ENCODE peak calls at places on chromosomes 16 and 17, in four cellular contexts. M is tibial artery, L is sigmoid colon, P is psoas muscle. R is an unnamed sample.

GRCh38 chr17:7238418-7239090 is 703 bp downstream of the PHF23 start:
- DNase-seq in M (peak; percentile 42), L (peak; percentile 79), P (no peak), R (no peak)

GRCh38 chr17:47720754-47721533 is 12.1 kb upstream of the TBX21 start:
- DNase-seq in P (no peak), L (no peak), M (no peak), R (no peak)

GRCh38 chr17:63405741-63406261 is 40.3 kb downstream of the CYB561 start:
- DNase-seq in P (no peak), L (no peak), M (no peak), R (no peak)

GRCh38 chr17:77884967-77885641 is 73.4 kb upstream of the TNRC6C start:
- DNase-seq in L (no peak), P (no peak), M (no peak), R (no peak)

GRCh38 chr16:75025766-75026165 is 26.9 kb downstream of the ZNRF1 start:
- DNase-seq in P (no peak), M (no peak), L (no peak), R (no peak)

GRCh38 chr17:44353656-44354331 is 8.7 kb downstream of the GRN start:
- DNase-seq in L (no peak), M (no peak), P (no peak), R (no peak)

GRCh38 chr16:88706288-88706964 is at the start of the genes CTU2 and RNF166:
- DNase-seq in P (peak; percentile 94), M (peak; percentile 80), L (peak; percentile 95), R (peak; percentile 87)

GRCh38 chr17:50893183-50893993 is 27.2 kb upstream of the TOB1 start:
- DNase-seq in L (peak; percentile 92), M (no peak), P (no peak), R (no peak)

GRCh38 chr17:15112881-15113617 is 152.1 kb downstream of the PMP22 start:
- DNase-seq in L (no peak), M (no peak), P (no peak), R (no peak)

GRCh38 chr17:76546556-76547182 is 6.8 kb downstream of the PRCD start:
- DNase-seq in L (no peak), P (no peak), M (no peak), R (no peak)

GRCh38 chr16:75761111-75761510 is 34.8 kb upstream of the CPHXL start:
- DNase-seq in L (no peak), P (no peak), M (no peak), R (no peak)

GRCh38 chr17:34503804-34504203 is 75.6 kb upstream of the TMEM132E start:
- DNase-seq in L (no peak), M (peak; percentile 39), P (peak; percentile 16), R (no peak)

GRCh38 chr16:83602797-83603735 is 204.7 kb upstream of the HSBP1 start:
- DNase-seq in P (no peak), L (no peak), M (no peak), R (no peak)

GRCh38 chr17:79547586-79547985 is 63.3 kb downstream of the RBFOX3 start:
- DNase-seq in P (no peak), M (no peak), L (peak; percentile 51), R (no peak)
- H3K4me1 ChIP-seq in P (no peaks in the 10 kb centered on the region), M (no peaks in the 10 kb centered on the region), L (peaks cover 4% of the 10 kb centered on the region), R (no peaks in the 10 kb centered on the region)

GRCh38 chr16:17370233-17371013 is 100.3 kb downstream of the XYLT1 start:
- DNase-seq in L (no peak), P (no peak), M (no peak), R (no peak)

GRCh38 chr16:17368511-17368910 is 102.2 kb downstream of the XYLT1 start:
- DNase-seq in L (no peak), M (no peak), P (no peak), R (no peak)

GRCh38 chr16:17368951-17369350 is 101.8 kb downstream of the XYLT1 start:
- DNase-seq in M (no peak), L (no peak), P (no peak), R (no peak)

GRCh38 chr16:17371014-17371296 is 99.8 kb downstream of the XYLT1 start:
- DNase-seq in P (no peak), L (no peak), M (no peak), R (no peak)

GRCh38 chr16:17369441-17369951 is 101.3 kb downstream of the XYLT1 start:
- DNase-seq in P (no peak), M (peak; percentile 58), L (no peak), R (peak; percentile 42)
- H3K4me3 ChIP-seq in P (no peak overlapping the region), M (no peak overlapping the region), L (no peak overlapping the region), R (no peak overlapping the region)

GRCh38 chr16:10983175-10983558 is 38.8 kb downstream of the CLEC16A start:
- DNase-seq in L (no peak), P (no peak), M (no peak), R (no peak)

GRCh38 chr16:10982430-10983174 is 38.2 kb downstream of the CLEC16A start:
- DNase-seq in M (peak; percentile 56), P (peak; percentile 56), L (no peak), R (no peak)

GRCh38 chr16:10979717-10980601 is 35.6 kb downstream of the CLEC16A start:
- DNase-seq in L (peak; percentile 88), M (peak; percentile 67), P (peak; percentile 50), R (peak; percentile 64)

GRCh38 chr16:10980811-10981210 is 36.4 kb downstream of the CLEC16A start:
- DNase-seq in P (no peak), M (no peak), L (no peak), R (no peak)

DNA sequence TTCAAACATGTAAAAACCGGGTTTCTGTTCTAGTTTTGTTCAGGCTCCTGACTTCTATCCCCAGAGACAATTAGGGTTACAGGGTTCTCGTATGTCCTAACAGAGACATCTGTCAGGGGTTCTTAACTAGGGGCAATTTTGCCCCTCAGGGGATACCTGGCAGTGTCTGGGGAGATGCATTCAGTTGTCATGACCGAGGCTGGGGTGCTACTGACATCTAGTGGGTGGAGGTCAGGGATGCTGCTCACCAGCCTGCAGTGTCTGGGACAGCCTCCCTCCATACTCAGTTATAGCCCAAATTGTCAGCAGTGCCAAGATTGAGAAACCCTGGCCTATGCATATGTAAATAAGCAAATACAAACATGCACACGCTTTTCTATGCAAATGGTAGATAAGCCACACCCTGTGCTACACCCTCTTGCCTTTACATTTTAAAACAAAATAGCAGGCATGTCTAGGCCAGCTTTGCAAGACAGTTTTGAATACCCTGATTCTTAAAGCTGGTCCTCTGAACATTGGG is 37.4 kb downstream of the CLEC16A start:
- DNase-seq in M (no peak), L (no peak), P (no peak), R (no peak)
- H3K4me1 ChIP-seq in M (no peaks in the 10 kb centered on the region), L (peaks cover 23% of the 10 kb centered on the region), P (no peaks in the 10 kb centered on the region), R (peaks cover 7% of the 10 kb centered on the region)

GRCh38 chr16:66580605-66581209 is 1.4 kb downstream of the CMTM2 start:
- DNase-seq in P (no peak), M (peak; percentile 38), L (no peak), R (no peak)

GRCh38 chr16:66581246-66581952 is 2.1 kb downstream of the CMTM2 start:
- DNase-seq in L (no peak), M (no peak), P (no peak), R (no peak)

GRCh38 chr16:66574081-66574480 is 5.2 kb upstream of the CMTM2 start:
- DNase-seq in P (no peak), L (no peak), M (no peak), R (no peak)

GRCh38 chr16:66576306-66576705 is 3.0 kb upstream of the CMTM2 start:
- DNase-seq in L (no peak), M (no peak), P (no peak), R (no peak)

DNA sequence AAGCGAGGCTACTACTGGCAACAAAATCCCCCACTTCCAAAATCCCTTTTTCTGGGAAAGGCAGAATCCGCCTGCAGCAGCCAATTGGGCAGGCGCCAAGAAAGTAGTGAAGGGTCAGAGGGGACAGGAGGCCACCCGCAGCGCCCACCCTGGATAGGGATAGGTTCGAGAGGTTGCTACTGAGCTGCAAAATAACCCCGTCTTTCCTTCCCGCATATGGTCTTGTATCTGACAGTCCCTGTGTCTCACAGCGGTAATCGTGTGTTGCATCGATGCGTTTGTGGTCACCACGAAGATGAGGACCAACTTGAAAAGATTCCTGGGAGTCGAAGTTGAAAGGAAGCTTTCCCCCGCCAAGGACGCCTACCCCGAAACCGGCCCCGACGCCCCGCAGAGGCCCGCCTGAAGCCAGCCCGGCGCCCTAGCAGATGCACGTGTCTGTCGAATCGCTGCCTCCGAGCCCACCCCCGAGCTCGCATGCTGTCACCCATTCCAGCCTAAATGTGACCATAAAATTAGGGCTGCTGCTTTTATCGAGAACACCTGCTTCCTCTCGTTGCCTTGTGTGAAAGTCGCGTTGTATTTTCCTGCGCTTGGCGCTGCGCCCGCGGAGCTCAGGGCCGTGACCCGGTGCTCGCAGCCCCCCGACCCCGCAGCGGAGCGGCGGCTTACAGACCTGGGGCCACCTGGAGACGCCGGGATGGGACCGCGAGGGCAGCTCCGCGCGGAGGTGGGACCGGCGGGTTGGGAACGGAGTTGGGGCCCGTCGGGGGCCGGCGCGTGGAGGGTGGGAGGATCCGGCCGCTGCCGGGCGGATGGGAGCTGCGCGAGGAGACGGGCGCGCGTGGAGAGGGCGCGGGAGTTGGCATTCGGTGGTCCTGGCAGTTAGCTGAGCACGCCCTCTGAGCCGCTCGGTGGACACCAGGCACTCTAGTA is at the start of gene CMTM2:
- DNase-seq in M (no peak), P (no peak), L (no peak), R (no peak)
- H3K4me3 ChIP-seq in M (peak within 1 kb of the TSS; percentile 1), P (peak within 1 kb of the TSS; percentile 51), L (no peak within 1 kb of the TSS), R (peak within 1 kb of the TSS; percentile 20)

GRCh38 chr17:40450175-40450574 is 6.9 kb downstream of the IGFBP4 start:
- DNase-seq in L (no peak), M (no peak), P (no peak), R (no peak)

GRCh38 chr17:40453881-40454630 is 10.8 kb downstream of the IGFBP4 start:
- DNase-seq in P (no peak), M (no peak), L (no peak), R (no peak)

GRCh38 chr17:40451420-40451819 is 8.2 kb downstream of the IGFBP4 start:
- DNase-seq in P (peak; percentile 85), M (peak; percentile 89), L (peak; percentile 96), R (no peak)

GRCh38 chr17:40452921-40453378 is 9.7 kb downstream of the IGFBP4 start:
- DNase-seq in L (no peak), P (no peak), M (no peak), R (no peak)

DNA sequence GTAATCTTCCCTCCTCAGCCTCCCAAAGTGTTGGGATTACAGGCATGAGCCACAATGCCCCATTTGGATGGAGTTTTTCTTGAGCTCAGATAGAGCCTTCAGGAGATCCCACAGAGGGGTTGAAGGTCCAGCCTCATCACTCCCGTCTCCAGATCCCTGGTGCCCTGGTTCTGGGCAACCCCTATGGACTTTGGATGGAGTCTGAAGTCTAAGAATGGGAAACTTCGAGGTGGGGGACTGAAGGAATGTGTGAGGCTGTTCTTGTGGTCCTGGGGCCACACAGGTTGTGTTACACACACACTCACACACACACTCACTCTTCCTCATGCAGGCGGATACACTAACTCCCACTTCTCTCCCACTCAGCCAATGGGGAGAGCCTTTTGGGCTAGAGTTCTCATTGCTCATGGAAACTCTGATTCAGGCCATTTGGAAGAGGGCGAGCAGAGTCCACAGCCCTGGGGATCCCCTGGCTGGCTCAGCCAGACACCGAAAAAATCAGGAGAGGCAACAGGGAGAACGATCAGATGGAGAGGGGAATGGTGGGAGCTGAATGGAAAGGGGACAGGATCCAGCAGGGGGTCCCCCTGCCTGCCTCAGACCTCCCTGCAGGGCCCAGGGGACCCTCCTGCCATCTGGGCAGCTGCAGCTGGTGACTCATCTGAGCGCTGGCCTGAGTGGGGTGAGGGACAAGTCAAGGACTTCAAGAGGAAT is 9.0 kb downstream of the IGFBP4 start:
- DNase-seq in P (no peak), M (peak; percentile 48), L (no peak), R (no peak)
- H3K4me1 ChIP-seq in P (peaks cover 34% of the 10 kb centered on the region), M (peaks cover 3% of the 10 kb centered on the region), L (peaks cover 86% of the 10 kb centered on the region), R (peaks cover 31% of the 10 kb centered on the region)

GRCh38 chr16:30458561-30459394 is 13.1 kb upstream of the SEPHS2 start:
- DNase-seq in M (no peak), L (peak; percentile 68), P (peak; percentile 19), R (peak; percentile 48)
- H3K4me3 ChIP-seq in M (no peak overlapping the region), L (no peak overlapping the region), P (no peak overlapping the region), R (no peak overlapping the region)